ENCODE peak calls at places on chromosomes 13 and 19, in four cellular contexts. One of them, this sample, is unnamed.

GRCh38 chr13:51823861-51824260 is 19.9 kb upstream of the DHRS12 start:
- DNase-seq in SK-N-SH: no peak
- DNase-seq in GM12878: no peak
- DNase-seq in H1: no peak
- DNase-seq in this sample: no peak

GRCh38 chr13:21478881-21479808 is 20.0 kb upstream of the ZDHHC20 start:
- DNase-seq in SK-N-SH: peak; percentile 47
- DNase-seq in H1: no peak
- DNase-seq in GM12878: no peak
- DNase-seq in this sample: peak; percentile 27

GRCh38 chr13:73776137-73776785 is 357.9 kb downstream of the KLF12 start:
- DNase-seq in GM12878: no peak
- DNase-seq in SK-N-SH: no peak
- DNase-seq in H1: no peak
- DNase-seq in this sample: no peak

GRCh38 chr13:42777476-42777875 is 3.9 kb upstream of the FAM216B start:
- DNase-seq in SK-N-SH: no peak
- DNase-seq in H1: no peak
- DNase-seq in GM12878: no peak
- DNase-seq in this sample: no peak

GRCh38 chr13:27016871-27017270 is 154.7 kb downstream of the USP12 start:
- DNase-seq in SK-N-SH: no peak
- DNase-seq in H1: peak; percentile 30
- DNase-seq in GM12878: no peak
- DNase-seq in this sample: no peak

GRCh38 chr19:33301011-33301899 is 1.1 kb downstream of the CEBPA start:
- DNase-seq in H1: peak; percentile 64
- DNase-seq in GM12878: no peak
- DNase-seq in SK-N-SH: peak; percentile 63
- DNase-seq in this sample: no peak

GRCh38 chr13:25153736-25154135 is 18.4 kb downstream of the AMER2 start:
- DNase-seq in GM12878: no peak
- DNase-seq in SK-N-SH: no peak
- DNase-seq in H1: no peak
- DNase-seq in this sample: no peak

GRCh38 chr13:26679945-26680516 is 80.6 kb downstream of the GPR12 start:
- DNase-seq in GM12878: no peak
- DNase-seq in H1: no peak
- DNase-seq in SK-N-SH: no peak
- DNase-seq in this sample: no peak

GRCh38 chr19:2249880-2250764 is 999 bp downstream of the AMH start:
- DNase-seq in H1: peak; percentile 67
- DNase-seq in GM12878: no peak
- DNase-seq in SK-N-SH: peak; percentile 36
- DNase-seq in this sample: no peak

GRCh38 chr19:42069619-42070293 is at the start of gene GRIK5:
- DNase-seq in GM12878: no peak
- DNase-seq in H1: peak; percentile 67
- DNase-seq in SK-N-SH: peak; percentile 77
- DNase-seq in this sample: no peak

GRCh38 chr13:43991773-43992201 is 112.1 kb downstream of the LACC1 start:
- DNase-seq in GM12878: no peak
- DNase-seq in SK-N-SH: no peak
- DNase-seq in H1: no peak
- DNase-seq in this sample: no peak

GRCh38 chr13:109175666-109176065 is 546.3 kb downstream of the MYO16 start:
- DNase-seq in SK-N-SH: no peak
- DNase-seq in GM12878: no peak
- DNase-seq in H1: no peak
- DNase-seq in this sample: no peak

GRCh38 chr13:43140985-43141384 is 117.6 kb downstream of the DNAJC15 start:
- DNase-seq in H1: no peak
- DNase-seq in GM12878: no peak
- DNase-seq in SK-N-SH: no peak
- DNase-seq in this sample: no peak

GRCh38 chr19:29639086-29639485 is 26.2 kb upstream of the PLEKHF1 start:
- DNase-seq in H1: no peak
- DNase-seq in SK-N-SH: no peak
- DNase-seq in GM12878: no peak
- DNase-seq in this sample: no peak

GRCh38 chr13:46721054-46721453 is 75.9 kb downstream of the ESD start:
- DNase-seq in H1: no peak
- DNase-seq in GM12878: no peak
- DNase-seq in SK-N-SH: peak; percentile 53
- DNase-seq in this sample: no peak

GRCh38 chr19:55241935-55242464 is 13.4 kb upstream of the TMEM86B start:
- DNase-seq in H1: no peak
- DNase-seq in SK-N-SH: no peak
- DNase-seq in GM12878: no peak
- DNase-seq in this sample: no peak

GRCh38 chr19:8334458-8335342 is 8.4 kb downstream of the KANK3 start:
- DNase-seq in H1: peak; percentile 83
- DNase-seq in SK-N-SH: peak; percentile 86
- DNase-seq in GM12878: no peak
- DNase-seq in this sample: no peak

GRCh38 chr13:30410705-30411125 is 11.6 kb upstream of the UBE2L5 start:
- DNase-seq in SK-N-SH: no peak
- DNase-seq in GM12878: no peak
- DNase-seq in H1: no peak
- DNase-seq in this sample: no peak

GRCh38 chr13:33119022-33119735 is 103.0 kb downstream of the KL start:
- DNase-seq in SK-N-SH: no peak
- DNase-seq in H1: no peak
- DNase-seq in GM12878: no peak
- DNase-seq in this sample: no peak

GRCh38 chr19:17484520-17485180 is 14.3 kb downstream of the SLC27A1 start:
- DNase-seq in H1: no peak
- DNase-seq in GM12878: no peak
- DNase-seq in SK-N-SH: peak; percentile 4
- DNase-seq in this sample: no peak

GRCh38 chr19:31220540-31220939 is 128.7 kb downstream of the TSHZ3 start:
- DNase-seq in SK-N-SH: no peak
- DNase-seq in GM12878: no peak
- DNase-seq in H1: no peak
- DNase-seq in this sample: no peak

GRCh38 chr19:3457531-3458228 is 22.6 kb downstream of the SMIM24 start:
- DNase-seq in H1: no peak
- DNase-seq in SK-N-SH: no peak
- DNase-seq in GM12878: no peak
- DNase-seq in this sample: no peak

GRCh38 chr19:50178859-50179537 is 15.9 kb upstream of the IZUMO2 start:
- DNase-seq in H1: no peak
- DNase-seq in SK-N-SH: no peak
- DNase-seq in GM12878: peak; percentile 59
- DNase-seq in this sample: no peak

GRCh38 chr13:105804561-105805190 is 730.8 kb downstream of the EFNB2 start:
- DNase-seq in H1: no peak
- DNase-seq in SK-N-SH: no peak
- DNase-seq in GM12878: no peak
- DNase-seq in this sample: no peak

GRCh38 chr13:25901460-25902376 is 150.1 kb downstream of the SHISA2 start:
- DNase-seq in SK-N-SH: peak; percentile 51
- DNase-seq in GM12878: peak; percentile 75
- DNase-seq in H1: no peak
- DNase-seq in this sample: peak; percentile 18

GRCh38 chr19:49590971-49591730 is at the start of gene PRR12:
- DNase-seq in GM12878: no peak
- DNase-seq in H1: peak; percentile 77
- DNase-seq in SK-N-SH: peak; percentile 89
- DNase-seq in this sample: no peak

GRCh38 chr13:32840840-32841713 is 175.1 kb upstream of the KL start:
- DNase-seq in GM12878: peak; percentile 70
- DNase-seq in H1: peak; percentile 16
- DNase-seq in SK-N-SH: no peak
- DNase-seq in this sample: no peak

GRCh38 chr13:89749888-89750287 is 1597.6 kb upstream of the MIR17HG start:
- DNase-seq in GM12878: no peak
- DNase-seq in SK-N-SH: no peak
- DNase-seq in H1: no peak
- DNase-seq in this sample: no peak

GRCh38 chr19:40638327-40638726 is 37.2 kb downstream of the LTBP4 start:
- DNase-seq in SK-N-SH: no peak
- DNase-seq in H1: no peak
- DNase-seq in GM12878: no peak
- DNase-seq in this sample: no peak

GRCh38 chr19:19232231-19232630 is 20.5 kb downstream of the NCAN start:
- DNase-seq in GM12878: no peak
- DNase-seq in H1: no peak
- DNase-seq in SK-N-SH: no peak
- DNase-seq in this sample: no peak

GRCh38 chr19:39405261-39405912 is 1.3 kb upstream of the ZFP36 start:
- DNase-seq in H1: no peak
- DNase-seq in SK-N-SH: no peak
- DNase-seq in GM12878: no peak
- DNase-seq in this sample: no peak

GRCh38 chr13:26531751-26532150 is 25.7 kb upstream of the WASF3 start:
- DNase-seq in SK-N-SH: no peak
- DNase-seq in GM12878: no peak
- DNase-seq in H1: no peak
- DNase-seq in this sample: no peak

GRCh38 chr19:19259741-19260140 is 13.4 kb downstream of the TM6SF2 start:
- DNase-seq in H1: peak; percentile 64
- DNase-seq in SK-N-SH: peak; percentile 80
- DNase-seq in GM12878: no peak
- DNase-seq in this sample: no peak

GRCh38 chr13:73945871-73946270 is 188.3 kb downstream of the KLF12 start:
- DNase-seq in H1: no peak
- DNase-seq in SK-N-SH: peak; percentile 41
- DNase-seq in GM12878: no peak
- DNase-seq in this sample: no peak

GRCh38 chr19:38649305-38650179 is 2.1 kb downstream of the ACTN4 start:
- DNase-seq in GM12878: no peak
- DNase-seq in H1: no peak
- DNase-seq in SK-N-SH: no peak
- DNase-seq in this sample: no peak

GRCh38 chr13:97753942-97754670 is 199.4 kb upstream of the IPO5 start:
- DNase-seq in GM12878: no peak
- DNase-seq in H1: peak; percentile 77
- DNase-seq in SK-N-SH: no peak
- DNase-seq in this sample: no peak

GRCh38 chr19:13382633-13382938 is 123.7 kb downstream of the CACNA1A start:
- DNase-seq in SK-N-SH: no peak
- DNase-seq in GM12878: no peak
- DNase-seq in H1: no peak
- DNase-seq in this sample: no peak
- H3K4me1 ChIP-seq in SK-N-SH: no peaks in the 10 kb centered on the region
- H3K4me1 ChIP-seq in GM12878: no peaks in the 10 kb centered on the region
- H3K4me1 ChIP-seq in H1: no peaks in the 10 kb centered on the region
- H3K4me1 ChIP-seq in this sample: no peaks in the 10 kb centered on the region

DNA sequence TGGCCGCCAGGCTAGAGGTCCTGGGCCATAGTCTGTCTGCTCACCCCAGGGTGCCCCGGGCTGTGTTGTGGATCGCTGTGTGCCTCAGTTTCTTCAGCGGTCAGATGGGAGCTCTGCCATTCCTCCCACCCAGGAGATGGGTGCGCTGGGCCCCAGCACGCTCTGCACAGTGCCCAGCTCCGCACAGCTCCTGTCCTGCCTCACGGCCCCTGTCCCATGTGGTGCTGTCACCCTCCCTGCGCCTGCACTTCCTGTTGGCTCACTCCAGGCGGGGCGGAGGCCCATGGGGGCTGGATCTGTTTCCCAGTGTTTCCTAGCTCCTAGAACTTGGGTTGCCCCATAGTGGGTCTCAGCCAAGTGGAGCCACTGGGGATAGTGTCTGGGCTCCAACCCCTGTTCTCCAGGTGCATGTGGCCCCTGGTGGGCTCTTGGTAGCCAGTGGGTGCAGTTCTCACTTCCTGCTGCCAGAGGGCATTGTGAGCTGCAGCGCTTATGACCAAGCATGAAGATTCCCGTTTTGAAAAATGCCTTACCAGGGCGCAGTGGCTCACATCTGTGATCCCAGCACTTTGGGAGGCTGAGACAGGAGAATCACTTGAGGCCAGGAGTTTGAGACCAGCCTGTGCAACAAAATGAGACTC is 69.8 kb downstream of the KDM4B start:
- DNase-seq in H1: peak; percentile 62
- DNase-seq in SK-N-SH: peak; percentile 72
- DNase-seq in GM12878: no peak
- DNase-seq in this sample: no peak
- TF ChIP-seq SIN3A in H1: no peak
- TF ChIP-seq SIN3A in SK-N-SH: no peak
- TF ChIP-seq SIN3A in GM12878: no peak
- TF ChIP-seq SIN3A in this sample: no peak

DNA sequence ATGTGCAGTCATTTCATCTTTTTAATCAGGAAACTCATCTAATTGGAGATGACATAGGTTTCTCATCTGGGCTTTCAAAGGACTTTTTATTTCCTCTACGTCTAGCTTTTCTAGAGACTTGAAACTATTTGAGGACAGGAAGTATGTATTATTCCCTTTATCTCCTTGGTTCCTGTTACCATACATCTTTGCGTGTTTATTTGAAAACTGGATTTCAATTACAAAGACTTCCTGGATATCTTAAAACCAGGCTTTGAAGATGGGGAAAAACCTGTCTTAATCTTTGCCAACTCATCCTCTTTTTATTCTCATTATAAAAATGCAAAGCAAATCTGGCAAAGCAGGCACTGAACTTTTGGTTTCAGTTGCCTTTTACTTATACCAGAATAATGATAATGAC is 130.5 kb downstream of the LMO7 start:
- DNase-seq in H1: no peak
- DNase-seq in GM12878: no peak
- DNase-seq in SK-N-SH: no peak
- DNase-seq in this sample: no peak
- H3K4me1 ChIP-seq in H1: no peaks in the 10 kb centered on the region
- H3K4me1 ChIP-seq in GM12878: peaks cover 15% of the 10 kb centered on the region
- H3K4me1 ChIP-seq in SK-N-SH: peaks cover 30% of the 10 kb centered on the region
- H3K4me1 ChIP-seq in this sample: no peaks in the 10 kb centered on the region

GRCh38 chr19:47901370-47901769 is 15.3 kb upstream of the SULT2A1 start:
- DNase-seq in H1: no peak
- DNase-seq in GM12878: no peak
- DNase-seq in SK-N-SH: no peak
- DNase-seq in this sample: no peak

GRCh38 chr19:47895165-47895782 is 9.2 kb upstream of the SULT2A1 start:
- DNase-seq in SK-N-SH: no peak
- DNase-seq in H1: no peak
- DNase-seq in GM12878: no peak
- DNase-seq in this sample: no peak

GRCh38 chr19:47897857-47898256 is 11.7 kb upstream of the SULT2A1 start:
- DNase-seq in H1: no peak
- DNase-seq in SK-N-SH: no peak
- DNase-seq in GM12878: no peak
- DNase-seq in this sample: no peak

GRCh38 chr19:47896019-47896418 is 9.9 kb upstream of the SULT2A1 start:
- DNase-seq in SK-N-SH: no peak
- DNase-seq in H1: no peak
- DNase-seq in GM12878: no peak
- DNase-seq in this sample: no peak

DNA sequence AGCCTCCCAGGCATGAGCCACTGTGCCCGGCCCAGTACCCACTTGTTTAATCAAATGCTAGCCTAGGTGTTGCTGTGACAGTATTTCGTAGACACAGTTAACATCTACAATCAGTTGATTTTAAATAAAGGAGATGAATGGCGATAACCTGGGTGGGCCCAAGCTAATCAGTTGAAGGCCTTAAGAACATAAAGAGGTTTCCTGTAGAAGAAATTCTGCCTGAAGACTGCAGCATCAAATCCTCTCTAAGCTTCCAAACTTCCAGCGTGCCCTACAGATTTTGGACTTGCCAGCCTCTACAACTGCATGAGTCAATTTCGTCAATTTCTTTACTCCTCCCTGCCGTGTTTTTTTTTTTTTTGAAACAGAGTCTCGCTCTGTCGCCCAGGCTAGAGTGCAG is 13.2 kb upstream of the SULT2A1 start:
- DNase-seq in H1: no peak
- DNase-seq in GM12878: no peak
- DNase-seq in SK-N-SH: no peak
- DNase-seq in this sample: no peak
- TF ChIP-seq SIN3A in H1: no peak
- TF ChIP-seq SIN3A in GM12878: no peak
- TF ChIP-seq SIN3A in SK-N-SH: no peak
- TF ChIP-seq SIN3A in this sample: no peak